ENCODE peak calls at places on chromosomes 2 and 18, in nine cellular contexts. H is CD4-positive, alpha-beta T cell; Q is neural progenitor cell; O is left cardiac atrium; V is Calu3; Z is activated CD4-positive, alpha-beta T cell treated with anti-CD3 and anti-CD28 coated beads, Interleukin-2, amount 10 ng/mL, durations not matched to agents 7 days and 5 days; U is HTR-8/SVneo; I is posterior vena cava; S is HFF-Myc. C is an unnamed sample.

GRCh38 chr2:190663348-190663747 is 14.5 kb downstream of the NAB1 start:
- DNase-seq in Q (no peak), V (no peak), H (no peak), I (no peak), S (no peak), U (no peak), O (no peak), Z (no peak), C (no peak)

GRCh38 chr2:182047544-182047943 is 61.9 kb downstream of the PPP1R1C start:
- DNase-seq in U (no peak), I (no peak), V (no peak), H (no peak), Z (no peak), O (no peak), Q (no peak), S (no peak), C (no peak)

GRCh38 chr2:231674587-231675334 is 33.6 kb upstream of the PTMA start:
- DNase-seq in Z (peak), H (peak), U (peak), V (peak), S (no peak), Q (peak), I (peak), O (peak), C (peak)

GRCh38 chr2:62787381-62787780 is 81.9 kb downstream of the EHBP1 start:
- DNase-seq in Q (peak), O (no peak), U (peak), H (no peak), S (no peak), Z (no peak), I (no peak), V (no peak), C (peak)

GRCh38 chr18:77439888-77440287 is 190.2 kb downstream of the GALR1 start:
- DNase-seq in S (no peak), O (no peak), H (no peak), I (no peak), U (no peak), V (no peak), Z (no peak), Q (no peak), C (no peak)

GRCh38 chr2:88959480-88960204 is 268.2 kb downstream of the RPIA start:
- DNase-seq in H (no peak), Z (no peak), I (no peak), S (no peak), Q (no peak), V (no peak), O (no peak), U (no peak), C (no peak)

GRCh38 chr2:217049931-217050330 is 190.1 kb upstream of the TNP1 start:
- DNase-seq in Z (no peak), S (no peak), H (no peak), Q (peak), U (no peak), O (no peak), I (no peak), V (no peak), C (no peak)

GRCh38 chr18:11767935-11768334 is 78.9 kb downstream of the GNAL start:
- DNase-seq in V (no peak), Z (no peak), Q (no peak), H (no peak), U (peak), S (peak), I (no peak), O (no peak), C (no peak)

GRCh38 chr2:166031054-166031453 is 77.5 kb upstream of the TTC21B start:
- DNase-seq in Z (no peak), U (no peak), H (no peak), V (no peak), Q (no peak), I (no peak), S (no peak), O (no peak), C (no peak)

GRCh38 chr2:171274757-171275156 is 114.1 kb upstream of the TLK1 start:
- DNase-seq in Q (no peak), V (no peak), U (no peak), H (no peak), S (no peak), I (no peak), O (no peak), Z (no peak), C (no peak)

C was measured in RCC 7860.